ENCODE peak calls at places on chromosomes 2 and 18, in ten cellular contexts. C is tibial nerve; I is neural progenitor cell; A is naive thymus-derived CD4-positive, alpha-beta T cell; K is IMR-90; H is CD8-positive, alpha-beta memory T cell; P is ovary; E is DND-41; Y is CD4-positive, CD25-positive, alpha-beta regulatory T cell; G is HCT116. F is an unnamed sample.

GRCh38 chr2:120613742-120614481 is 121.8 kb upstream of the GLI2 start:
- DNase-seq in E (no peak), G (no peak), P (peak; percentile 41), A (no peak), H (no peak), C (no peak), Y (no peak), I (no peak), K (peak; percentile 84), F (no peak)

GRCh38 chr2:175404839-175405238 is 223.3 kb upstream of the ATP5MC3 start:
- DNase-seq in P (no peak), I (no peak), A (no peak), H (no peak), E (no peak), G (no peak), Y (no peak), K (no peak), C (no peak), F (no peak)

GRCh38 chr18:12359515-12359927 is 17.5 kb downstream of the AFG3L2 start:
- DNase-seq in A (no peak), K (peak; percentile 62), C (no peak), Y (no peak), E (no peak), P (no peak), G (no peak), H (no peak), I (no peak), F (no peak)

GRCh38 chr2:3761328-3761727 is 58.0 kb downstream of the DCDC2C start:
- DNase-seq in P (no peak), A (no peak), E (no peak), G (no peak), H (no peak), Y (no peak), K (no peak), I (no peak), C (no peak), F (no peak)

GRCh38 chr2:178734518-178734917 is 72.7 kb downstream of the TTN start:
- DNase-seq in P (no peak), I (no peak), H (no peak), Y (no peak), K (no peak), C (no peak), G (no peak), A (no peak), E (no peak), F (no peak)

GRCh38 chr2:142834003-142834402 is 43.5 kb upstream of the KYNU start:
- DNase-seq in P (no peak), G (no peak), C (no peak), K (peak; percentile 64), H (no peak), E (no peak), Y (no peak), A (no peak), I (no peak), F (no peak)

GRCh38 chr2:12304494-12305228 is 412.1 kb upstream of the TRIB2 start:
- DNase-seq in A (no peak), G (no peak), I (no peak), Y (no peak), H (no peak), E (peak; percentile 30), P (no peak), C (no peak), K (peak; percentile 34), F (no peak)

GRCh38 chr2:195535911-195536522 is 121.0 kb upstream of the SLC39A10 start:
- DNase-seq in K (no peak), Y (peak; percentile 84), A (peak; percentile 51), C (no peak), P (no peak), E (peak; percentile 91), G (no peak), H (peak; percentile 53), I (no peak), F (no peak)

GRCh38 chr2:74659462-74659861 is 5.4 kb downstream of the SEMA4F start:
- DNase-seq in K (peak; percentile 5), I (no peak), C (no peak), G (no peak), E (no peak), H (no peak), A (no peak), P (no peak), Y (no peak), F (no peak)

GRCh38 chr2:181955010-181955409 is 30.6 kb upstream of the PPP1R1C start:
- DNase-seq in Y (no peak), I (no peak), P (no peak), G (peak; percentile 86), E (no peak), K (peak; percentile 82), H (no peak), A (no peak), C (no peak), F (no peak)

GRCh38 chr2:32832821-32833220 is 113.9 kb upstream of the LTBP1 start:
- DNase-seq in C (no peak), E (no peak), I (peak; percentile 57), A (no peak), P (no peak), H (no peak), K (peak; percentile 80), G (no peak), Y (no peak), F (no peak)

GRCh38 chr2:57432528-57432927 is 614.1 kb upstream of the VRK2 start:
- DNase-seq in G (no peak), I (no peak), A (no peak), C (no peak), Y (no peak), P (no peak), K (no peak), H (no peak), E (no peak), F (no peak)

GRCh38 chr2:3207091-3207491 is 170.5 kb downstream of the EIPR1 start:
- DNase-seq in P (no peak), G (no peak), E (no peak), A (no peak), Y (no peak), K (no peak), C (no peak), I (no peak), H (no peak), F (peak; percentile 32)

GRCh38 chr2:104944495-104944894 is 90.6 kb downstream of the POU3F3 start:
- DNase-seq in H (no peak), P (no peak), G (peak; percentile 35), I (peak; percentile 63), A (no peak), C (no peak), E (no peak), K (no peak), Y (no peak), F (peak; percentile 54)

GRCh38 chr2:14492920-14493503 is 139.5 kb upstream of the LRATD1 start:
- DNase-seq in I (peak; percentile 55), E (no peak), H (no peak), Y (no peak), C (no peak), K (peak; percentile 96), P (no peak), A (no peak), G (no peak), F (no peak)

GRCh38 chr2:10009811-10010781 is 33.3 kb upstream of the KLF11 start:
- DNase-seq in C (no peak), E (no peak), K (peak; percentile 78), H (no peak), P (peak; percentile 87), Y (no peak), G (no peak), I (no peak), A (no peak), F (no peak)

GRCh38 chr2:203802277-203803045 is 65.1 kb upstream of the CTLA4 start:
- DNase-seq in A (no peak), K (peak; percentile 50), Y (no peak), E (no peak), G (no peak), C (no peak), H (no peak), P (no peak), I (no peak), F (no peak)

GRCh38 chr2:233441161-233442027 is 87.1 kb downstream of the DGKD start:
- DNase-seq in C (no peak), P (no peak), H (no peak), I (no peak), G (no peak), A (no peak), E (no peak), Y (no peak), K (no peak), F (no peak)
- H3K36me3 ChIP-seq in C (peaks cover 70% of the 10 kb centered on the region), P (no peaks in the 10 kb centered on the region), H (peaks cover 60% of the 10 kb centered on the region), I (no peaks in the 10 kb centered on the region), G (peaks cover 23% of the 10 kb centered on the region), A (peaks cover 5% of the 10 kb centered on the region), E (peaks cover 66% of the 10 kb centered on the region), Y (peaks cover 76% of the 10 kb centered on the region), K (peaks cover 22% of the 10 kb centered on the region), F (peaks cover 3% of the 10 kb centered on the region)

DNA sequence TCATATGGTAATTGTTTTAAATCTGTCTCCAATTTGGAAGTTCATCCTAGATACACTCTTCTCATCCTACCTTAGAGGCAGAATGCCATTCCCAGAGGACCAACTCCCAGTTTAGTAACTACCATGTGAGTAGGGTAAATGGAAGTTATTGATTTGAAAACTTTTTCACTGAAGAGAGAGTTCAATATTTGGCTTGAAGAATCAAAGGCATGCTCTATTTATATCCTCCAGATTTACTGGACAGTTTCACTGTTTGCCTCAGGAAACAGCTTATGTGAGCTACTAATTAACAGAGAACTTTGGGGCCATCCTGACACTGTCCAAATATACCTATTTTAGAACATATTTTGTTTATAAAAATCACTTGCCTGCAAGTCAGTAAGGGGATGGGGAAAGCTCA is 607.2 kb upstream of the GYPC start:
- DNase-seq in H (no peak), A (no peak), G (no peak), Y (no peak), I (no peak), K (no peak), P (no peak), E (no peak), C (no peak), F (no peak)
- H3K36me3 ChIP-seq in H (no peaks in the 10 kb centered on the region), A (no peaks in the 10 kb centered on the region), G (no peaks in the 10 kb centered on the region), Y (no peaks in the 10 kb centered on the region), I (no peaks in the 10 kb centered on the region), K (no peaks in the 10 kb centered on the region), P (no peaks in the 10 kb centered on the region), E (no peaks in the 10 kb centered on the region), C (no peaks in the 10 kb centered on the region), F (no peaks in the 10 kb centered on the region)

DNA sequence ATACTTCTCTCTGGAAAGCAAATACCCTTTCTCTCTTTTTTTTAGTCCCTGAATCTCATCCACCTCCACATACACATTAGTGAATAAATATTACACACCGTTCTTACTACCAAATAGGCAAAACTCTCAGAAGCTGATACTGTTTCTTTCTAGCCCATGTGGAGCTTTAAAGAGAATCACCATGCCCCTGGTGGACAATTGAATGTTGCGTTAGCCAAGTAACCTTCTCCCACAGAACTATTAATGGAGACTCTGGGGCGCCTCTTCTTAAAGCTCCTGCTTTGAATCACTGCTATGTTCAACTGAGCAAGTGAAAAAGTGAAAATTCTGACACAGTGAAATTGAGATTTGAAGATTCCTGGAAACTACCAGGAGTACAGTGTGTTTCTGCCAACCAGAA is 522.8 kb upstream of the CDH7 start:
- DNase-seq in K (no peak), I (peak; percentile 10), H (no peak), Y (no peak), G (no peak), C (no peak), P (no peak), A (no peak), E (no peak), F (peak; percentile 6)
- H3K36me3 ChIP-seq in K (no peaks in the 10 kb centered on the region), I (no peaks in the 10 kb centered on the region), H (no peaks in the 10 kb centered on the region), Y (no peaks in the 10 kb centered on the region), G (no peaks in the 10 kb centered on the region), C (no peaks in the 10 kb centered on the region), P (no peaks in the 10 kb centered on the region), A (no peaks in the 10 kb centered on the region), E (no peaks in the 10 kb centered on the region), F (no peaks in the 10 kb centered on the region)

GRCh38 chr2:171451074-171451473 is 17.0 kb downstream of the DCAF17 start:
- DNase-seq in G (no peak), I (no peak), P (no peak), Y (no peak), C (no peak), H (no peak), K (no peak), A (no peak), E (no peak), F (no peak)

GRCh38 chr2:171447675-171448074 is 13.6 kb downstream of the DCAF17 start:
- DNase-seq in G (no peak), K (no peak), H (no peak), Y (no peak), E (no peak), I (no peak), P (no peak), C (no peak), A (no peak), F (no peak)
- H3K36me3 ChIP-seq in G (peaks cover 8% of the 10 kb centered on the region), K (peaks cover 10% of the 10 kb centered on the region), H (peaks cover 10% of the 10 kb centered on the region), Y (peaks cover 73% of the 10 kb centered on the region), E (peaks cover 53% of the 10 kb centered on the region), I (peaks cover 28% of the 10 kb centered on the region), P (no peaks in the 10 kb centered on the region), C (peaks cover 84% of the 10 kb centered on the region), A (peaks cover 5% of the 10 kb centered on the region), F (peaks cover 19% of the 10 kb centered on the region)

F was measured in H7.